ENCODE peak calls at places on chromosomes 6 and 20, in eight cellular contexts. One of them, this sample, is unnamed.

GRCh38 chr6:82298012-82298411 is 50.5 kb upstream of the IBTK start:
- DNase-seq in HepG2: no peak
- DNase-seq in bronchial epithelial cell: peak; percentile 86
- DNase-seq in thoracic aorta: no peak
- DNase-seq in heart right ventricle: no peak
- DNase-seq in cardiac muscle cell: no peak
- DNase-seq in fibroblast of lung: no peak
- DNase-seq in tibial artery: no peak
- DNase-seq in this sample: no peak

GRCh38 chr20:17570347-17571152 is 675 bp downstream of the DSTN start:
- DNase-seq in fibroblast of lung: peak; percentile 53
- DNase-seq in heart right ventricle: peak; percentile 53
- DNase-seq in tibial artery: peak; percentile 59
- DNase-seq in cardiac muscle cell: peak; percentile 55
- DNase-seq in thoracic aorta: no peak
- DNase-seq in bronchial epithelial cell: no peak
- DNase-seq in HepG2: peak; percentile 61
- DNase-seq in this sample: peak; percentile 72

GRCh38 chr6:72841195-72841594 is 219.3 kb downstream of the KCNQ5 start:
- DNase-seq in fibroblast of lung: no peak
- DNase-seq in thoracic aorta: no peak
- DNase-seq in tibial artery: no peak
- DNase-seq in cardiac muscle cell: no peak
- DNase-seq in HepG2: no peak
- DNase-seq in bronchial epithelial cell: no peak
- DNase-seq in heart right ventricle: no peak
- DNase-seq in this sample: no peak

GRCh38 chr20:46293084-46293483 is 15.2 kb downstream of the CDH22 start:
- DNase-seq in tibial artery: no peak
- DNase-seq in fibroblast of lung: peak; percentile 41
- DNase-seq in cardiac muscle cell: peak; percentile 76
- DNase-seq in thoracic aorta: no peak
- DNase-seq in bronchial epithelial cell: peak; percentile 47
- DNase-seq in HepG2: peak; percentile 51
- DNase-seq in heart right ventricle: no peak
- DNase-seq in this sample: no peak

GRCh38 chr6:75418233-75418632 is 75.4 kb downstream of the FILIP1 start:
- DNase-seq in bronchial epithelial cell: peak; percentile 90
- DNase-seq in HepG2: no peak
- DNase-seq in cardiac muscle cell: peak; percentile 27
- DNase-seq in thoracic aorta: no peak
- DNase-seq in heart right ventricle: no peak
- DNase-seq in fibroblast of lung: no peak
- DNase-seq in tibial artery: no peak
- DNase-seq in this sample: no peak

GRCh38 chr6:33746651-33747100 is at the start of gene IP6K3:
- DNase-seq in bronchial epithelial cell: no peak
- DNase-seq in cardiac muscle cell: no peak
- DNase-seq in tibial artery: no peak
- DNase-seq in fibroblast of lung: peak; percentile 66
- DNase-seq in heart right ventricle: peak; percentile 79
- DNase-seq in thoracic aorta: no peak
- DNase-seq in HepG2: no peak
- DNase-seq in this sample: no peak

GRCh38 chr20:43942661-43943285 is 28.1 kb downstream of the TOX2 start:
- DNase-seq in fibroblast of lung: peak; percentile 80
- DNase-seq in heart right ventricle: no peak
- DNase-seq in thoracic aorta: no peak
- DNase-seq in tibial artery: no peak
- DNase-seq in HepG2: no peak
- DNase-seq in bronchial epithelial cell: peak; percentile 50
- DNase-seq in cardiac muscle cell: peak; percentile 80
- DNase-seq in this sample: no peak

GRCh38 chr20:33696448-33696847 is 10.3 kb upstream of the E2F1 start:
- DNase-seq in tibial artery: no peak
- DNase-seq in bronchial epithelial cell: no peak
- DNase-seq in heart right ventricle: no peak
- DNase-seq in thoracic aorta: no peak
- DNase-seq in fibroblast of lung: no peak
- DNase-seq in cardiac muscle cell: no peak
- DNase-seq in HepG2: no peak
- DNase-seq in this sample: peak; percentile 73

GRCh38 chr6:169171951-169172350 is 81.7 kb downstream of the THBS2 start:
- DNase-seq in HepG2: no peak
- DNase-seq in heart right ventricle: no peak
- DNase-seq in cardiac muscle cell: peak; percentile 27
- DNase-seq in thoracic aorta: no peak
- DNase-seq in bronchial epithelial cell: no peak
- DNase-seq in fibroblast of lung: peak; percentile 52
- DNase-seq in tibial artery: no peak
- DNase-seq in this sample: no peak

GRCh38 chr6:15948930-15949900 is 179.7 kb upstream of the MYLIP start:
- DNase-seq in heart right ventricle: no peak
- DNase-seq in HepG2: peak; percentile 77
- DNase-seq in fibroblast of lung: no peak
- DNase-seq in thoracic aorta: no peak
- DNase-seq in cardiac muscle cell: peak; percentile 44
- DNase-seq in bronchial epithelial cell: peak; percentile 76
- DNase-seq in tibial artery: no peak
- DNase-seq in this sample: peak; percentile 17

GRCh38 chr6:108027594-108027993 is 46.9 kb downstream of the OSTM1 start:
- DNase-seq in heart right ventricle: no peak
- DNase-seq in thoracic aorta: no peak
- DNase-seq in fibroblast of lung: peak; percentile 7
- DNase-seq in cardiac muscle cell: peak; percentile 15
- DNase-seq in bronchial epithelial cell: peak; percentile 68
- DNase-seq in tibial artery: no peak
- DNase-seq in HepG2: no peak
- DNase-seq in this sample: no peak

GRCh38 chr6:38612386-38612965 is 27.3 kb downstream of the BTBD9 start:
- DNase-seq in HepG2: no peak
- DNase-seq in cardiac muscle cell: peak; percentile 72
- DNase-seq in fibroblast of lung: peak; percentile 72
- DNase-seq in heart right ventricle: no peak
- DNase-seq in bronchial epithelial cell: peak; percentile 45
- DNase-seq in tibial artery: no peak
- DNase-seq in thoracic aorta: no peak
- DNase-seq in this sample: no peak

GRCh38 chr6:137040393-137040792 is 4.4 kb downstream of the IL20RA start:
- DNase-seq in thoracic aorta: no peak
- DNase-seq in heart right ventricle: no peak
- DNase-seq in bronchial epithelial cell: no peak
- DNase-seq in fibroblast of lung: no peak
- DNase-seq in HepG2: no peak
- DNase-seq in tibial artery: no peak
- DNase-seq in cardiac muscle cell: no peak
- DNase-seq in this sample: no peak

GRCh38 chr20:24488064-24488799 is 18.8 kb downstream of the SYNDIG1 start:
- DNase-seq in thoracic aorta: no peak
- DNase-seq in bronchial epithelial cell: peak; percentile 55
- DNase-seq in fibroblast of lung: no peak
- DNase-seq in heart right ventricle: no peak
- DNase-seq in cardiac muscle cell: no peak
- DNase-seq in tibial artery: no peak
- DNase-seq in HepG2: no peak
- DNase-seq in this sample: no peak

GRCh38 chr6:154537486-154537885 is 27.0 kb upstream of the CNKSR3 start:
- DNase-seq in thoracic aorta: no peak
- DNase-seq in bronchial epithelial cell: no peak
- DNase-seq in HepG2: no peak
- DNase-seq in cardiac muscle cell: no peak
- DNase-seq in tibial artery: no peak
- DNase-seq in fibroblast of lung: no peak
- DNase-seq in heart right ventricle: no peak
- DNase-seq in this sample: no peak

GRCh38 chr20:10427060-10427692 is 6.8 kb downstream of the MKKS start:
- DNase-seq in heart right ventricle: peak; percentile 39
- DNase-seq in tibial artery: peak; percentile 51
- DNase-seq in cardiac muscle cell: peak; percentile 82
- DNase-seq in fibroblast of lung: peak; percentile 85
- DNase-seq in bronchial epithelial cell: peak; percentile 46
- DNase-seq in thoracic aorta: no peak
- DNase-seq in HepG2: peak; percentile 71
- DNase-seq in this sample: peak; percentile 62

GRCh38 chr6:37923514-37923913 is 104.0 kb downstream of the ZFAND3 start:
- DNase-seq in HepG2: no peak
- DNase-seq in thoracic aorta: no peak
- DNase-seq in cardiac muscle cell: no peak
- DNase-seq in fibroblast of lung: no peak
- DNase-seq in tibial artery: no peak
- DNase-seq in heart right ventricle: no peak
- DNase-seq in bronchial epithelial cell: no peak
- DNase-seq in this sample: no peak

GRCh38 chr20:37988555-37988954 is 44.7 kb downstream of the TTI1 start:
- DNase-seq in heart right ventricle: no peak
- DNase-seq in fibroblast of lung: no peak
- DNase-seq in thoracic aorta: no peak
- DNase-seq in cardiac muscle cell: no peak
- DNase-seq in HepG2: no peak
- DNase-seq in bronchial epithelial cell: no peak
- DNase-seq in tibial artery: no peak
- DNase-seq in this sample: no peak

GRCh38 chr20:237479-237878 is 10.4 kb downstream of the DEFB129 start:
- DNase-seq in cardiac muscle cell: peak; percentile 10
- DNase-seq in tibial artery: no peak
- DNase-seq in fibroblast of lung: no peak
- DNase-seq in heart right ventricle: no peak
- DNase-seq in thoracic aorta: no peak
- DNase-seq in HepG2: no peak
- DNase-seq in bronchial epithelial cell: no peak
- DNase-seq in this sample: no peak

GRCh38 chr20:2751347-2751867 is 49.0 kb downstream of the CPXM1 start:
- DNase-seq in cardiac muscle cell: no peak
- DNase-seq in bronchial epithelial cell: no peak
- DNase-seq in tibial artery: no peak
- DNase-seq in HepG2: peak; percentile 75
- DNase-seq in heart right ventricle: no peak
- DNase-seq in thoracic aorta: no peak
- DNase-seq in fibroblast of lung: no peak
- DNase-seq in this sample: no peak

GRCh38 chr20:48544402-48545333 is 283.1 kb downstream of the PREX1 start:
- DNase-seq in heart right ventricle: no peak
- DNase-seq in tibial artery: no peak
- DNase-seq in fibroblast of lung: no peak
- DNase-seq in cardiac muscle cell: no peak
- DNase-seq in HepG2: no peak
- DNase-seq in thoracic aorta: no peak
- DNase-seq in bronchial epithelial cell: no peak
- DNase-seq in this sample: peak; percentile 70
- TF ChIP-seq CTCF in heart right ventricle: no peak
- TF ChIP-seq CTCF in tibial artery: no peak
- TF ChIP-seq CTCF in fibroblast of lung: no peak
- TF ChIP-seq CTCF in cardiac muscle cell: no peak
- TF ChIP-seq CTCF in HepG2: peak; percentile 55
- TF ChIP-seq CTCF in thoracic aorta: no peak
- TF ChIP-seq CTCF in bronchial epithelial cell: no peak
- TF ChIP-seq CTCF in this sample: peak; percentile 52

DNA sequence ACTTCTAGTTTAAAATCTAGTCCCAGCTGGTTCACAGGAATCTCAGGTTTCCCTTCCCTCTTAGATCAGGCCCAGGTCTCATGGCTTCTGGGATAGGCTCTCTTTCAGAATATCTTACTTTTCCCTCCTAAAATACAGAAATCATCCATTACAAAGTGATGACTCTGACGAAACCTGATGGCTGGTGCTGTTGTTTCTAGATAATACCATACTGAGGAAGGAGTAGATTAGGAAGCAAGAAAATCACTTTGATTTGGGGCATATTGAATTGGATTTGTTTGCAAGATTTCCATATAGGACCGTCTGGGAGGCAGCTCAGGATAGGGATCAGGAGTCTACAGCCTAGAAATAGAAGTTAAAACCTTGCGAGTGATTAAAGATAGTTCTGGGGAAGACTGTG is 3.6 kb downstream of the ZKSCAN3 start:
- DNase-seq in bronchial epithelial cell: no peak
- DNase-seq in HepG2: no peak
- DNase-seq in fibroblast of lung: no peak
- DNase-seq in cardiac muscle cell: no peak
- DNase-seq in thoracic aorta: no peak
- DNase-seq in tibial artery: no peak
- DNase-seq in heart right ventricle: no peak
- DNase-seq in this sample: no peak
- H3K4me3 ChIP-seq in bronchial epithelial cell: peak overlapping the region; percentile 21
- H3K4me3 ChIP-seq in HepG2: no peak overlapping the region
- H3K4me3 ChIP-seq in fibroblast of lung: no peak overlapping the region
- H3K4me3 ChIP-seq in cardiac muscle cell: no peak overlapping the region
- H3K4me3 ChIP-seq in thoracic aorta: no peak overlapping the region
- H3K4me3 ChIP-seq in tibial artery: no peak overlapping the region
- H3K4me3 ChIP-seq in heart right ventricle: peak overlapping the region; percentile 44
- H3K4me3 ChIP-seq in this sample: no peak overlapping the region

DNA sequence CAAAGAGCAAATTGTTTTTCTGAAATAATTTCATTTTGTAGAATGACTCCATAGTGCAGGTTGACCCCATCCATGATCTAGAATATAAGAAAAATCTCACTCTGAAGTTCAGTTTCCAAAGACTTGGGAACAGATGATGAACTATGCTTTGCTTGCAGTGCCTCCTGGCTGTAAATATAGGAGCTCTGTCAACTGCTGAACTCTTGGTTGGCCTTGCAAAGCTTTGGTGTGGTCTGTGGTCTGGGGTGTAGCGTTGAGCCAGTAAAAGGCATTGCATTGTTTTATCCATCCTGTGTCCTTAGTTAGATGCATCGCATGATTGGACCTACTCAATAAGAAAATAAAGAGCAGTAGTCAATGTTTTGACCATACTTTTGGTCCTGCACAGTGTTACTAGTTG is 104.0 kb downstream of the PLCB4 start:
- DNase-seq in heart right ventricle: no peak
- DNase-seq in fibroblast of lung: peak; percentile 23
- DNase-seq in HepG2: no peak
- DNase-seq in bronchial epithelial cell: no peak
- DNase-seq in tibial artery: no peak
- DNase-seq in cardiac muscle cell: peak; percentile 13
- DNase-seq in thoracic aorta: no peak
- DNase-seq in this sample: peak; percentile 33
- TF ChIP-seq CTCF in heart right ventricle: peak; percentile 39
- TF ChIP-seq CTCF in fibroblast of lung: peak; percentile 22
- TF ChIP-seq CTCF in HepG2: peak; percentile 42
- TF ChIP-seq CTCF in bronchial epithelial cell: peak; percentile 34
- TF ChIP-seq CTCF in tibial artery: peak; percentile 24
- TF ChIP-seq CTCF in cardiac muscle cell: peak; percentile 16
- TF ChIP-seq CTCF in thoracic aorta: no peak
- TF ChIP-seq CTCF in this sample: peak; percentile 65

DNA sequence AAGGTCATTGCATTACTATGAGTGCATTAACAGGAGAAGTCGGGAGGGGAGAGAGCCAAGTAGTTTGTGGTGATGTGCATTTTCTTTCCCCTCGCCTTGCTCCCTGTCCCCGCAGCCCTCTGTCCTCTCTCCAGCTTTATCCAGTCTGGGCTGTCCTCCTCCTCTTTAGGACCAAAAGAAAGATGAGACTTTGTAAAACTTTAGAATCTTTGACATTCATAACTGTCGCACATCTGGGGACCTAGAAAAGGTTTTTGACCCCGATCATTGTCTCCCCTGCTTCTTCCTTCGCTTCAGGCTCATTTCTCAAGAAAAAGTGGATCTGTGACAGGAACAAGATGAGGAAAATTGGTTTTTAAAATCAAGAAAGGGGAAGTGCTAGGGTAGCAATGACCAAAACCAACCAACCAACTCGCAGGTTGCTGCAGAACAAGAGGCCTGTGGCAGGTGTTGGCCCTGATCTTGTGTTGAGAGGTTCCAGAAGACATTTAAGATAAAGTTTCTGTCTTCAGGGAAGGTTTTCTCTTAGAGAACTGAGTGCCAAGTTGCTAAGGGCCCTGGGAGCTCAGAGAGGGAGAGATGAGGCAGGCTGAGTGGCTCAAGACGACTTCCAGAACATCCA is 17.6 kb downstream of the SYTL3 start:
- DNase-seq in thoracic aorta: no peak
- DNase-seq in tibial artery: no peak
- DNase-seq in HepG2: no peak
- DNase-seq in fibroblast of lung: no peak
- DNase-seq in cardiac muscle cell: no peak
- DNase-seq in heart right ventricle: no peak
- DNase-seq in bronchial epithelial cell: no peak
- DNase-seq in this sample: no peak
- H3K4me3 ChIP-seq in thoracic aorta: no peak overlapping the region
- H3K4me3 ChIP-seq in tibial artery: no peak overlapping the region
- H3K4me3 ChIP-seq in HepG2: no peak overlapping the region
- H3K4me3 ChIP-seq in fibroblast of lung: no peak overlapping the region
- H3K4me3 ChIP-seq in cardiac muscle cell: no peak overlapping the region
- H3K4me3 ChIP-seq in heart right ventricle: no peak overlapping the region
- H3K4me3 ChIP-seq in bronchial epithelial cell: no peak overlapping the region
- H3K4me3 ChIP-seq in this sample: no peak overlapping the region

This sample was measured in BE2C.